ENCODE peak calls at places on chromosomes 2 and 18, in ten cellular contexts. One of them, this sample, is unnamed.

GRCh38 chr2:37287966-37288365 is 36.7 kb downstream of the PRKD3 start:
- DNase-seq in activated B cell treated with CpG ODN at 0.5 μM for 24 hours: no peak
- DNase-seq in IMR-90: no peak
- DNase-seq in left ventricle myocardium inferior: no peak
- DNase-seq in GM12878: peak
- DNase-seq in AG04450: no peak
- DNase-seq in upper lobe of right lung: no peak
- DNase-seq in body of pancreas: no peak
- DNase-seq in brain microvascular endothelial cell: no peak
- DNase-seq in GM06990: no peak
- DNase-seq in this sample: no peak

GRCh38 chr2:96251721-96252292 is 14.0 kb downstream of the TMEM127 start:
- DNase-seq in GM06990: no peak
- DNase-seq in AG04450: peak
- DNase-seq in GM12878: no peak
- DNase-seq in activated B cell treated with CpG ODN at 0.5 μM for 24 hours: no peak
- DNase-seq in left ventricle myocardium inferior: peak
- DNase-seq in brain microvascular endothelial cell: peak
- DNase-seq in body of pancreas: peak
- DNase-seq in upper lobe of right lung: peak
- DNase-seq in IMR-90: peak
- DNase-seq in this sample: no peak

GRCh38 chr18:3207565-3207964 is 12.2 kb downstream of the MYOM1 start:
- DNase-seq in GM12878: no peak
- DNase-seq in body of pancreas: no peak
- DNase-seq in GM06990: no peak
- DNase-seq in IMR-90: peak
- DNase-seq in left ventricle myocardium inferior: no peak
- DNase-seq in activated B cell treated with CpG ODN at 0.5 μM for 24 hours: no peak
- DNase-seq in AG04450: no peak
- DNase-seq in brain microvascular endothelial cell: no peak
- DNase-seq in upper lobe of right lung: no peak
- DNase-seq in this sample: no peak

GRCh38 chr2:240796543-240797499 is 23.2 kb downstream of the KIF1A start:
- DNase-seq in brain microvascular endothelial cell: no peak
- DNase-seq in activated B cell treated with CpG ODN at 0.5 μM for 24 hours: no peak
- DNase-seq in GM12878: no peak
- DNase-seq in GM06990: no peak
- DNase-seq in upper lobe of right lung: peak
- DNase-seq in IMR-90: no peak
- DNase-seq in left ventricle myocardium inferior: no peak
- DNase-seq in body of pancreas: no peak
- DNase-seq in AG04450: no peak
- DNase-seq in this sample: peak

GRCh38 chr2:117126656-117127055 is 687.8 kb upstream of the DDX18 start:
- DNase-seq in GM12878: no peak
- DNase-seq in AG04450: no peak
- DNase-seq in activated B cell treated with CpG ODN at 0.5 μM for 24 hours: no peak
- DNase-seq in left ventricle myocardium inferior: no peak
- DNase-seq in GM06990: no peak
- DNase-seq in brain microvascular endothelial cell: no peak
- DNase-seq in body of pancreas: no peak
- DNase-seq in IMR-90: no peak
- DNase-seq in upper lobe of right lung: no peak
- DNase-seq in this sample: no peak

GRCh38 chr2:107738268-107738667 is 88.4 kb upstream of the RGPD4 start:
- DNase-seq in upper lobe of right lung: no peak
- DNase-seq in AG04450: no peak
- DNase-seq in GM06990: no peak
- DNase-seq in left ventricle myocardium inferior: no peak
- DNase-seq in GM12878: no peak
- DNase-seq in IMR-90: no peak
- DNase-seq in body of pancreas: no peak
- DNase-seq in activated B cell treated with CpG ODN at 0.5 μM for 24 hours: no peak
- DNase-seq in brain microvascular endothelial cell: no peak
- DNase-seq in this sample: no peak

GRCh38 chr2:175834472-175834871 is 167.6 kb downstream of the LNPK start:
- DNase-seq in left ventricle myocardium inferior: no peak
- DNase-seq in activated B cell treated with CpG ODN at 0.5 μM for 24 hours: no peak
- DNase-seq in AG04450: no peak
- DNase-seq in body of pancreas: no peak
- DNase-seq in GM06990: no peak
- DNase-seq in GM12878: no peak
- DNase-seq in brain microvascular endothelial cell: no peak
- DNase-seq in IMR-90: no peak
- DNase-seq in upper lobe of right lung: no peak
- DNase-seq in this sample: no peak

GRCh38 chr2:182187130-182187529 is 201.5 kb downstream of the PPP1R1C start:
- DNase-seq in upper lobe of right lung: no peak
- DNase-seq in IMR-90: no peak
- DNase-seq in GM06990: no peak
- DNase-seq in AG04450: no peak
- DNase-seq in left ventricle myocardium inferior: no peak
- DNase-seq in brain microvascular endothelial cell: no peak
- DNase-seq in body of pancreas: no peak
- DNase-seq in GM12878: no peak
- DNase-seq in activated B cell treated with CpG ODN at 0.5 μM for 24 hours: no peak
- DNase-seq in this sample: no peak

GRCh38 chr2:215692387-215693079 is 256.7 kb upstream of the FN1 start:
- DNase-seq in AG04450: peak
- DNase-seq in activated B cell treated with CpG ODN at 0.5 μM for 24 hours: no peak
- DNase-seq in GM12878: no peak
- DNase-seq in left ventricle myocardium inferior: no peak
- DNase-seq in upper lobe of right lung: no peak
- DNase-seq in GM06990: no peak
- DNase-seq in brain microvascular endothelial cell: peak
- DNase-seq in IMR-90: peak
- DNase-seq in body of pancreas: no peak
- DNase-seq in this sample: no peak

GRCh38 chr2:73749314-73749713 is 12.2 kb upstream of the TPRKB start:
- DNase-seq in activated B cell treated with CpG ODN at 0.5 μM for 24 hours: no peak
- DNase-seq in GM06990: no peak
- DNase-seq in GM12878: no peak
- DNase-seq in body of pancreas: no peak
- DNase-seq in IMR-90: no peak
- DNase-seq in upper lobe of right lung: no peak
- DNase-seq in left ventricle myocardium inferior: no peak
- DNase-seq in brain microvascular endothelial cell: no peak
- DNase-seq in AG04450: no peak
- DNase-seq in this sample: no peak

GRCh38 chr2:99818842-99819241 is 323.5 kb downstream of the AFF3 start:
- DNase-seq in GM06990: no peak
- DNase-seq in AG04450: no peak
- DNase-seq in GM12878: no peak
- DNase-seq in activated B cell treated with CpG ODN at 0.5 μM for 24 hours: no peak
- DNase-seq in upper lobe of right lung: no peak
- DNase-seq in body of pancreas: no peak
- DNase-seq in brain microvascular endothelial cell: no peak
- DNase-seq in left ventricle myocardium inferior: no peak
- DNase-seq in IMR-90: peak
- DNase-seq in this sample: no peak

GRCh38 chr2:58521803-58522602 is 280.9 kb upstream of the FANCL start:
- DNase-seq in activated B cell treated with CpG ODN at 0.5 μM for 24 hours: no peak
- DNase-seq in GM12878: no peak
- DNase-seq in brain microvascular endothelial cell: no peak
- DNase-seq in AG04450: no peak
- DNase-seq in upper lobe of right lung: no peak
- DNase-seq in left ventricle myocardium inferior: no peak
- DNase-seq in GM06990: no peak
- DNase-seq in IMR-90: no peak
- DNase-seq in body of pancreas: no peak
- DNase-seq in this sample: no peak
- TF ChIP-seq CTCF in activated B cell treated with CpG ODN at 0.5 μM for 24 hours: no peak
- TF ChIP-seq CTCF in GM12878: no peak
- TF ChIP-seq CTCF in brain microvascular endothelial cell: no peak
- TF ChIP-seq CTCF in AG04450: no peak
- TF ChIP-seq CTCF in upper lobe of right lung: no peak
- TF ChIP-seq CTCF in left ventricle myocardium inferior: no peak
- TF ChIP-seq CTCF in GM06990: no peak
- TF ChIP-seq CTCF in IMR-90: no peak
- TF ChIP-seq CTCF in body of pancreas: no peak
- TF ChIP-seq CTCF in this sample: no peak

GRCh38 chr2:104504331-104505073 is 349.4 kb upstream of the POU3F3 start:
- DNase-seq in GM06990: no peak
- DNase-seq in IMR-90: no peak
- DNase-seq in body of pancreas: no peak
- DNase-seq in upper lobe of right lung: no peak
- DNase-seq in AG04450: no peak
- DNase-seq in GM12878: no peak
- DNase-seq in activated B cell treated with CpG ODN at 0.5 μM for 24 hours: no peak
- DNase-seq in left ventricle myocardium inferior: no peak
- DNase-seq in brain microvascular endothelial cell: no peak
- DNase-seq in this sample: no peak
- TF ChIP-seq CTCF in GM06990: no peak
- TF ChIP-seq CTCF in IMR-90: no peak
- TF ChIP-seq CTCF in body of pancreas: no peak
- TF ChIP-seq CTCF in upper lobe of right lung: no peak
- TF ChIP-seq CTCF in AG04450: no peak
- TF ChIP-seq CTCF in GM12878: no peak
- TF ChIP-seq CTCF in activated B cell treated with CpG ODN at 0.5 μM for 24 hours: no peak
- TF ChIP-seq CTCF in left ventricle myocardium inferior: no peak
- TF ChIP-seq CTCF in brain microvascular endothelial cell: no peak
- TF ChIP-seq CTCF in this sample: no peak

GRCh38 chr18:77821892-77822291 is 572.2 kb downstream of the GALR1 start:
- DNase-seq in brain microvascular endothelial cell: no peak
- DNase-seq in left ventricle myocardium inferior: no peak
- DNase-seq in upper lobe of right lung: no peak
- DNase-seq in AG04450: no peak
- DNase-seq in IMR-90: no peak
- DNase-seq in GM12878: no peak
- DNase-seq in activated B cell treated with CpG ODN at 0.5 μM for 24 hours: no peak
- DNase-seq in GM06990: no peak
- DNase-seq in body of pancreas: no peak
- DNase-seq in this sample: no peak

GRCh38 chr18:77822552-77823138 is 573.0 kb downstream of the GALR1 start:
- DNase-seq in upper lobe of right lung: no peak
- DNase-seq in GM12878: no peak
- DNase-seq in left ventricle myocardium inferior: no peak
- DNase-seq in activated B cell treated with CpG ODN at 0.5 μM for 24 hours: no peak
- DNase-seq in IMR-90: no peak
- DNase-seq in brain microvascular endothelial cell: no peak
- DNase-seq in GM06990: no peak
- DNase-seq in body of pancreas: no peak
- DNase-seq in AG04450: no peak
- DNase-seq in this sample: no peak

GRCh38 chr18:77815666-77816338 is 566.2 kb downstream of the GALR1 start:
- DNase-seq in left ventricle myocardium inferior: no peak
- DNase-seq in IMR-90: no peak
- DNase-seq in brain microvascular endothelial cell: no peak
- DNase-seq in upper lobe of right lung: no peak
- DNase-seq in GM12878: no peak
- DNase-seq in activated B cell treated with CpG ODN at 0.5 μM for 24 hours: no peak
- DNase-seq in AG04450: no peak
- DNase-seq in GM06990: no peak
- DNase-seq in body of pancreas: no peak
- DNase-seq in this sample: no peak

GRCh38 chr18:77820472-77820871 is 570.8 kb downstream of the GALR1 start:
- DNase-seq in left ventricle myocardium inferior: no peak
- DNase-seq in GM06990: no peak
- DNase-seq in activated B cell treated with CpG ODN at 0.5 μM for 24 hours: no peak
- DNase-seq in brain microvascular endothelial cell: no peak
- DNase-seq in upper lobe of right lung: no peak
- DNase-seq in body of pancreas: no peak
- DNase-seq in IMR-90: no peak
- DNase-seq in GM12878: no peak
- DNase-seq in AG04450: no peak
- DNase-seq in this sample: no peak

DNA sequence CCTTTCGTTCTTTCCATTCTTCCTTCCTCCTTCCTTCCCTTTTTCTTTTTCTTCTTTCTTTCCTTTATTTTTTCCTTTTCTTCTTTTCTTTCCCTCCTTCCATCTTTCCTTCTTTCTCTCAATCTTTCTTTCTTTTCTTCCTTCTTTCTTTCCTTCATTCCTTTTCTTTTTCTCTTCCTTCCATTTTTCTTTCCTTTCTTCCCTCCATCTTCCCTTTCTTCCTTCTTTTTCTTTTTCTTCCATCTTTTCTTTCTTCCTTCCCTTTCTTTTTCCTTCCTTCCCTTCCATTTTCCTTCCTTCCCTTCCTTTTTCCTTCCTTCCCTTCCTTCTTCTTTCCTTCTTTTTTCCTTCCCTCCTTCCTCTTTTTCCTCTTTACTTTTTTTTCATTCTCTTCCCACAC is 568.7 kb downstream of the GALR1 start:
- DNase-seq in GM06990: no peak
- DNase-seq in body of pancreas: no peak
- DNase-seq in upper lobe of right lung: no peak
- DNase-seq in left ventricle myocardium inferior: no peak
- DNase-seq in activated B cell treated with CpG ODN at 0.5 μM for 24 hours: no peak
- DNase-seq in AG04450: no peak
- DNase-seq in GM12878: no peak
- DNase-seq in brain microvascular endothelial cell: no peak
- DNase-seq in IMR-90: no peak
- DNase-seq in this sample: no peak
- TF ChIP-seq CTCF in GM06990: no peak
- TF ChIP-seq CTCF in body of pancreas: no peak
- TF ChIP-seq CTCF in upper lobe of right lung: no peak
- TF ChIP-seq CTCF in left ventricle myocardium inferior: no peak
- TF ChIP-seq CTCF in activated B cell treated with CpG ODN at 0.5 μM for 24 hours: no peak
- TF ChIP-seq CTCF in AG04450: no peak
- TF ChIP-seq CTCF in GM12878: no peak
- TF ChIP-seq CTCF in brain microvascular endothelial cell: no peak
- TF ChIP-seq CTCF in IMR-90: no peak
- TF ChIP-seq CTCF in this sample: no peak

GRCh38 chr2:127154985-127155650 is 48.2 kb upstream of the BIN1 start:
- DNase-seq in GM12878: no peak
- DNase-seq in AG04450: no peak
- DNase-seq in body of pancreas: no peak
- DNase-seq in brain microvascular endothelial cell: no peak
- DNase-seq in upper lobe of right lung: no peak
- DNase-seq in IMR-90: peak
- DNase-seq in activated B cell treated with CpG ODN at 0.5 μM for 24 hours: no peak
- DNase-seq in left ventricle myocardium inferior: no peak
- DNase-seq in GM06990: no peak
- DNase-seq in this sample: no peak

GRCh38 chr2:127155901-127156300 is 48.9 kb upstream of the BIN1 start:
- DNase-seq in AG04450: no peak
- DNase-seq in activated B cell treated with CpG ODN at 0.5 μM for 24 hours: no peak
- DNase-seq in left ventricle myocardium inferior: no peak
- DNase-seq in upper lobe of right lung: no peak
- DNase-seq in brain microvascular endothelial cell: no peak
- DNase-seq in body of pancreas: no peak
- DNase-seq in IMR-90: peak
- DNase-seq in GM12878: no peak
- DNase-seq in GM06990: no peak
- DNase-seq in this sample: no peak

GRCh38 chr2:127158614-127159290 is 51.8 kb upstream of the BIN1 start:
- DNase-seq in activated B cell treated with CpG ODN at 0.5 μM for 24 hours: no peak
- DNase-seq in GM12878: peak
- DNase-seq in upper lobe of right lung: no peak
- DNase-seq in GM06990: no peak
- DNase-seq in IMR-90: no peak
- DNase-seq in left ventricle myocardium inferior: no peak
- DNase-seq in brain microvascular endothelial cell: no peak
- DNase-seq in body of pancreas: no peak
- DNase-seq in AG04450: no peak
- DNase-seq in this sample: no peak

GRCh38 chr2:127157114-127157513 is 50.2 kb upstream of the BIN1 start:
- DNase-seq in body of pancreas: no peak
- DNase-seq in upper lobe of right lung: no peak
- DNase-seq in IMR-90: no peak
- DNase-seq in left ventricle myocardium inferior: no peak
- DNase-seq in GM12878: no peak
- DNase-seq in GM06990: no peak
- DNase-seq in brain microvascular endothelial cell: no peak
- DNase-seq in AG04450: no peak
- DNase-seq in activated B cell treated with CpG ODN at 0.5 μM for 24 hours: no peak
- DNase-seq in this sample: no peak

GRCh38 chr2:127157651-127158460 is 50.9 kb upstream of the BIN1 start:
- DNase-seq in brain microvascular endothelial cell: no peak
- DNase-seq in upper lobe of right lung: no peak
- DNase-seq in GM12878: no peak
- DNase-seq in IMR-90: no peak
- DNase-seq in GM06990: no peak
- DNase-seq in left ventricle myocardium inferior: no peak
- DNase-seq in AG04450: no peak
- DNase-seq in body of pancreas: no peak
- DNase-seq in activated B cell treated with CpG ODN at 0.5 μM for 24 hours: no peak
- DNase-seq in this sample: no peak
- TF ChIP-seq CTCF in brain microvascular endothelial cell: peak
- TF ChIP-seq CTCF in upper lobe of right lung: no peak
- TF ChIP-seq CTCF in GM12878: no peak
- TF ChIP-seq CTCF in IMR-90: peak
- TF ChIP-seq CTCF in GM06990: peak
- TF ChIP-seq CTCF in left ventricle myocardium inferior: no peak
- TF ChIP-seq CTCF in AG04450: peak
- TF ChIP-seq CTCF in body of pancreas: no peak
- TF ChIP-seq CTCF in activated B cell treated with CpG ODN at 0.5 μM for 24 hours: no peak
- TF ChIP-seq CTCF in this sample: no peak